ENCODE peak calls at places on chromosomes 2 and 18, in ten cellular contexts. One of them, this sample, is unnamed.
A peak's percentile ranks its signal among the peaks of the same experiment; 100 is the strongest.

GRCh38 chr2:38174646-38175096 is 98.7 kb upstream of the CYP1B1 start:
- DNase-seq in activated T-helper 1 cell treated with anti-CD3 and anti-CD28 coated beads, Interleukin-2, amount 50 U/mL, for 16 hours: no peak
- DNase-seq in cardiac muscle cell: no peak
- DNase-seq in Peyer's patch: no peak
- DNase-seq in glomerular endothelial cell: no peak
- DNase-seq in stimulated activated CD4-positive, alpha-beta T cell treated with anti-CD3 and anti-CD28 coated beads, Interleukin-15, amount 100 ng/mL, for 1 hour: no peak
- DNase-seq in GM12892: no peak
- DNase-seq in cardiac fibroblast: peak; percentile 97
- DNase-seq in iPS-NIHi11: no peak
- DNase-seq in prostate gland: peak; percentile 57
- DNase-seq in this sample: peak; percentile 52

GRCh38 chr18:26827581-26827980 is 37.9 kb downstream of the AQP4 start:
- DNase-seq in activated T-helper 1 cell treated with anti-CD3 and anti-CD28 coated beads, Interleukin-2, amount 50 U/mL, for 16 hours: no peak
- DNase-seq in cardiac muscle cell: no peak
- DNase-seq in Peyer's patch: no peak
- DNase-seq in glomerular endothelial cell: no peak
- DNase-seq in stimulated activated CD4-positive, alpha-beta T cell treated with anti-CD3 and anti-CD28 coated beads, Interleukin-15, amount 100 ng/mL, for 1 hour: no peak
- DNase-seq in GM12892: no peak
- DNase-seq in cardiac fibroblast: no peak
- DNase-seq in iPS-NIHi11: no peak
- DNase-seq in prostate gland: no peak
- DNase-seq in this sample: no peak

GRCh38 chr18:10317864-10318685 is 136.4 kb upstream of the APCDD1 start:
- DNase-seq in activated T-helper 1 cell treated with anti-CD3 and anti-CD28 coated beads, Interleukin-2, amount 50 U/mL, for 16 hours: no peak
- DNase-seq in cardiac muscle cell: no peak
- DNase-seq in Peyer's patch: no peak
- DNase-seq in glomerular endothelial cell: no peak
- DNase-seq in stimulated activated CD4-positive, alpha-beta T cell treated with anti-CD3 and anti-CD28 coated beads, Interleukin-15, amount 100 ng/mL, for 1 hour: no peak
- DNase-seq in GM12892: no peak
- DNase-seq in cardiac fibroblast: no peak
- DNase-seq in iPS-NIHi11: no peak
- DNase-seq in prostate gland: no peak
- DNase-seq in this sample: no peak

GRCh38 chr2:229586746-229587705 is 127.3 kb downstream of the DNER start:
- DNase-seq in activated T-helper 1 cell treated with anti-CD3 and anti-CD28 coated beads, Interleukin-2, amount 50 U/mL, for 16 hours: no peak
- DNase-seq in cardiac muscle cell: peak; percentile 90
- DNase-seq in Peyer's patch: peak; percentile 73
- DNase-seq in glomerular endothelial cell: peak; percentile 25
- DNase-seq in stimulated activated CD4-positive, alpha-beta T cell treated with anti-CD3 and anti-CD28 coated beads, Interleukin-15, amount 100 ng/mL, for 1 hour: no peak
- DNase-seq in GM12892: peak; percentile 35
- DNase-seq in cardiac fibroblast: peak; percentile 91
- DNase-seq in iPS-NIHi11: peak; percentile 88
- DNase-seq in prostate gland: peak; percentile 67
- DNase-seq in this sample: peak; percentile 91

GRCh38 chr2:72989770-72990556 is 72.6 kb downstream of the EMX1 start:
- DNase-seq in activated T-helper 1 cell treated with anti-CD3 and anti-CD28 coated beads, Interleukin-2, amount 50 U/mL, for 16 hours: no peak
- DNase-seq in cardiac muscle cell: no peak
- DNase-seq in Peyer's patch: peak; percentile 33
- DNase-seq in glomerular endothelial cell: no peak
- DNase-seq in stimulated activated CD4-positive, alpha-beta T cell treated with anti-CD3 and anti-CD28 coated beads, Interleukin-15, amount 100 ng/mL, for 1 hour: no peak
- DNase-seq in GM12892: no peak
- DNase-seq in cardiac fibroblast: no peak
- DNase-seq in iPS-NIHi11: no peak
- DNase-seq in prostate gland: no peak
- DNase-seq in this sample: no peak

GRCh38 chr2:216858312-216858711 is 1.6 kb downstream of the TNP1 start:
- DNase-seq in activated T-helper 1 cell treated with anti-CD3 and anti-CD28 coated beads, Interleukin-2, amount 50 U/mL, for 16 hours: no peak
- DNase-seq in cardiac muscle cell: no peak
- DNase-seq in Peyer's patch: no peak
- DNase-seq in glomerular endothelial cell: no peak
- DNase-seq in stimulated activated CD4-positive, alpha-beta T cell treated with anti-CD3 and anti-CD28 coated beads, Interleukin-15, amount 100 ng/mL, for 1 hour: no peak
- DNase-seq in GM12892: no peak
- DNase-seq in cardiac fibroblast: no peak
- DNase-seq in iPS-NIHi11: no peak
- DNase-seq in prostate gland: no peak
- DNase-seq in this sample: peak; percentile 56

GRCh38 chr18:76412010-76412817 is 82.8 kb downstream of the ZNF516 start:
- DNase-seq in activated T-helper 1 cell treated with anti-CD3 and anti-CD28 coated beads, Interleukin-2, amount 50 U/mL, for 16 hours: no peak
- DNase-seq in cardiac muscle cell: no peak
- DNase-seq in Peyer's patch: no peak
- DNase-seq in glomerular endothelial cell: no peak
- DNase-seq in stimulated activated CD4-positive, alpha-beta T cell treated with anti-CD3 and anti-CD28 coated beads, Interleukin-15, amount 100 ng/mL, for 1 hour: no peak
- DNase-seq in GM12892: no peak
- DNase-seq in cardiac fibroblast: no peak
- DNase-seq in iPS-NIHi11: no peak
- DNase-seq in prostate gland: no peak
- DNase-seq in this sample: no peak

GRCh38 chr18:9845256-9845655 is 40.5 kb upstream of the TXNDC2 start:
- DNase-seq in activated T-helper 1 cell treated with anti-CD3 and anti-CD28 coated beads, Interleukin-2, amount 50 U/mL, for 16 hours: no peak
- DNase-seq in cardiac muscle cell: no peak
- DNase-seq in Peyer's patch: no peak
- DNase-seq in glomerular endothelial cell: no peak
- DNase-seq in stimulated activated CD4-positive, alpha-beta T cell treated with anti-CD3 and anti-CD28 coated beads, Interleukin-15, amount 100 ng/mL, for 1 hour: no peak
- DNase-seq in GM12892: no peak
- DNase-seq in cardiac fibroblast: no peak
- DNase-seq in iPS-NIHi11: no peak
- DNase-seq in prostate gland: no peak
- DNase-seq in this sample: no peak

GRCh38 chr2:220670461-220670979 is 901.6 kb downstream of the EPHA4 start:
- DNase-seq in activated T-helper 1 cell treated with anti-CD3 and anti-CD28 coated beads, Interleukin-2, amount 50 U/mL, for 16 hours: no peak
- DNase-seq in cardiac muscle cell: peak; percentile 20
- DNase-seq in Peyer's patch: no peak
- DNase-seq in glomerular endothelial cell: no peak
- DNase-seq in stimulated activated CD4-positive, alpha-beta T cell treated with anti-CD3 and anti-CD28 coated beads, Interleukin-15, amount 100 ng/mL, for 1 hour: no peak
- DNase-seq in GM12892: no peak
- DNase-seq in cardiac fibroblast: no peak
- DNase-seq in iPS-NIHi11: no peak
- DNase-seq in prostate gland: no peak
- DNase-seq in this sample: no peak

GRCh38 chr2:199602271-199602895 is 144.6 kb upstream of the SATB2 start:
- DNase-seq in activated T-helper 1 cell treated with anti-CD3 and anti-CD28 coated beads, Interleukin-2, amount 50 U/mL, for 16 hours: no peak
- DNase-seq in cardiac muscle cell: no peak
- DNase-seq in Peyer's patch: no peak
- DNase-seq in glomerular endothelial cell: no peak
- DNase-seq in stimulated activated CD4-positive, alpha-beta T cell treated with anti-CD3 and anti-CD28 coated beads, Interleukin-15, amount 100 ng/mL, for 1 hour: no peak
- DNase-seq in GM12892: no peak
- DNase-seq in cardiac fibroblast: no peak
- DNase-seq in iPS-NIHi11: peak; percentile 52
- DNase-seq in prostate gland: no peak
- DNase-seq in this sample: peak; percentile 54

GRCh38 chr2:1747065-1747941 is 3.0 kb upstream of the PXDN start:
- DNase-seq in activated T-helper 1 cell treated with anti-CD3 and anti-CD28 coated beads, Interleukin-2, amount 50 U/mL, for 16 hours: no peak
- DNase-seq in cardiac muscle cell: no peak
- DNase-seq in Peyer's patch: peak; percentile 22
- DNase-seq in glomerular endothelial cell: no peak
- DNase-seq in stimulated activated CD4-positive, alpha-beta T cell treated with anti-CD3 and anti-CD28 coated beads, Interleukin-15, amount 100 ng/mL, for 1 hour: no peak
- DNase-seq in GM12892: no peak
- DNase-seq in cardiac fibroblast: no peak
- DNase-seq in iPS-NIHi11: no peak
- DNase-seq in prostate gland: no peak
- DNase-seq in this sample: no peak

GRCh38 chr18:78620326-78620725 is 359.3 kb upstream of the SALL3 start:
- DNase-seq in activated T-helper 1 cell treated with anti-CD3 and anti-CD28 coated beads, Interleukin-2, amount 50 U/mL, for 16 hours: no peak
- DNase-seq in cardiac muscle cell: no peak
- DNase-seq in Peyer's patch: peak; percentile 40
- DNase-seq in glomerular endothelial cell: no peak
- DNase-seq in stimulated activated CD4-positive, alpha-beta T cell treated with anti-CD3 and anti-CD28 coated beads, Interleukin-15, amount 100 ng/mL, for 1 hour: no peak
- DNase-seq in GM12892: no peak
- DNase-seq in cardiac fibroblast: no peak
- DNase-seq in iPS-NIHi11: no peak
- DNase-seq in prostate gland: no peak
- DNase-seq in this sample: no peak

GRCh38 chr18:9987931-9988330 is 74.1 kb downstream of the VAPA start:
- DNase-seq in activated T-helper 1 cell treated with anti-CD3 and anti-CD28 coated beads, Interleukin-2, amount 50 U/mL, for 16 hours: no peak
- DNase-seq in cardiac muscle cell: no peak
- DNase-seq in Peyer's patch: no peak
- DNase-seq in glomerular endothelial cell: no peak
- DNase-seq in stimulated activated CD4-positive, alpha-beta T cell treated with anti-CD3 and anti-CD28 coated beads, Interleukin-15, amount 100 ng/mL, for 1 hour: no peak
- DNase-seq in GM12892: no peak
- DNase-seq in cardiac fibroblast: no peak
- DNase-seq in iPS-NIHi11: no peak
- DNase-seq in prostate gland: peak; percentile 65
- DNase-seq in this sample: no peak

GRCh38 chr18:76558881-76559667 is 64.0 kb upstream of the ZNF516 start:
- DNase-seq in activated T-helper 1 cell treated with anti-CD3 and anti-CD28 coated beads, Interleukin-2, amount 50 U/mL, for 16 hours: no peak
- DNase-seq in cardiac muscle cell: no peak
- DNase-seq in Peyer's patch: no peak
- DNase-seq in glomerular endothelial cell: no peak
- DNase-seq in stimulated activated CD4-positive, alpha-beta T cell treated with anti-CD3 and anti-CD28 coated beads, Interleukin-15, amount 100 ng/mL, for 1 hour: no peak
- DNase-seq in GM12892: no peak
- DNase-seq in cardiac fibroblast: no peak
- DNase-seq in iPS-NIHi11: peak; percentile 69
- DNase-seq in prostate gland: no peak
- DNase-seq in this sample: no peak

This sample was measured in HT1080.